ENCODE peak calls at places on chromosomes 5 and 9, in nine cellular contexts. G, K, Y, D, J, R, S, E and T are unnamed samples.

GRCh38 chr9:34190996-34191892 is 12.4 kb downstream of the UBAP1 start:
- DNase-seq in G (peak), K (peak), Y (no peak), D (no peak), J (no peak), R (no peak), S (peak), E (no peak), T (peak)

GRCh38 chr5:6450235-6450860 is 1.7 kb downstream of the UBE2QL1 start:
- DNase-seq in G (no peak), K (no peak), Y (no peak), D (no peak), J (no peak), R (no peak), S (no peak), E (no peak), T (no peak)

GRCh38 chr5:83377131-83377865 is 94.2 kb upstream of the VCAN start:
- DNase-seq in G (no peak), K (no peak), Y (no peak), D (no peak), J (no peak), R (no peak), S (peak), E (no peak), T (no peak)

GRCh38 chr5:126097881-126098280 is 325.3 kb upstream of the GRAMD2B start:
- DNase-seq in G (no peak), K (no peak), Y (no peak), D (no peak), J (no peak), R (no peak), S (no peak), E (no peak), T (no peak)

GRCh38 chr9:76516871-76517270 is 57.9 kb downstream of the GCNT1 start:
- DNase-seq in G (no peak), K (no peak), Y (no peak), D (no peak), J (no peak), R (no peak), S (no peak), E (no peak), T (no peak)

GRCh38 chr5:181271081-181271480 is 10.1 kb upstream of the TRIM52 start:
- DNase-seq in G (no peak), K (no peak), Y (no peak), D (no peak), J (no peak), R (no peak), S (no peak), E (no peak), T (no peak)

GRCh38 chr5:55692509-55692908 is 19.6 kb downstream of the SLC38A9 start:
- DNase-seq in G (no peak), K (no peak), Y (no peak), D (no peak), J (no peak), R (no peak), S (no peak), E (no peak), T (no peak)

GRCh38 chr9:107395126-107395525 is 94.4 kb downstream of the KLF4 start:
- DNase-seq in G (no peak), K (no peak), Y (no peak), D (no peak), J (no peak), R (no peak), S (no peak), E (no peak), T (no peak)

GRCh38 chr9:73141282-73141681 is 10.4 kb upstream of the ANXA1 start:
- DNase-seq in G (no peak), K (no peak), Y (no peak), D (no peak), J (no peak), R (no peak), S (no peak), E (no peak), T (no peak)

GRCh38 chr5:6722015-6722414 is 8.8 kb downstream of the TENT4A start:
- DNase-seq in G (no peak), K (peak), Y (no peak), D (no peak), J (no peak), R (no peak), S (peak), E (no peak), T (no peak)

GRCh38 chr9:35490155-35490909 is 421 bp downstream of the RUSC2 start:
- DNase-seq in G (peak), K (no peak), Y (peak), D (peak), J (no peak), R (peak), S (no peak), E (no peak), T (no peak)

GRCh38 chr9:92607773-92608172 is 62.2 kb downstream of the IPPK start:
- DNase-seq in G (no peak), K (peak), Y (no peak), D (no peak), J (no peak), R (no peak), S (peak), E (no peak), T (no peak)

GRCh38 chr5:66653380-66653779 is 57.2 kb downstream of the MAST4 start:
- DNase-seq in G (no peak), K (peak), Y (no peak), D (no peak), J (no peak), R (no peak), S (peak), E (no peak), T (peak)

GRCh38 chr5:142512680-142513042 is 173.2 kb downstream of the FGF1 start:
- DNase-seq in G (no peak), K (no peak), Y (no peak), D (no peak), J (no peak), R (no peak), S (peak), E (no peak), T (no peak)

GRCh38 chr5:90326995-90327394 is 82.6 kb downstream of the CETN3 start:
- DNase-seq in G (no peak), K (no peak), Y (no peak), D (no peak), J (no peak), R (no peak), S (no peak), E (no peak), T (no peak)

GRCh38 chr9:27771803-27772545 is 198.7 kb upstream of the C9orf72 start:
- DNase-seq in G (no peak), K (no peak), Y (no peak), D (no peak), J (no peak), R (no peak), S (no peak), E (no peak), T (no peak)

GRCh38 chr5:31626156-31626555 is 12.8 kb upstream of the PDZD2 start:
- DNase-seq in G (no peak), K (no peak), Y (peak), D (peak), J (no peak), R (no peak), S (no peak), E (no peak), T (no peak)

GRCh38 chr5:75524071-75524470 is 12.4 kb downstream of the POLK start:
- DNase-seq in G (no peak), K (no peak), Y (no peak), D (no peak), J (no peak), R (no peak), S (no peak), E (no peak), T (no peak)

GRCh38 chr9:71916834-71917534 is 5.5 kb downstream of the C9orf85 start:
- DNase-seq in G (no peak), K (no peak), Y (no peak), D (no peak), J (no peak), R (peak), S (no peak), E (no peak), T (peak)

GRCh38 chr5:112779531-112779930 is 41.8 kb downstream of the APC start:
- DNase-seq in G (no peak), K (no peak), Y (no peak), D (no peak), J (no peak), R (no peak), S (peak), E (no peak), T (no peak)

GRCh38 chr9:131082774-131083512 is 13.4 kb upstream of the AIF1L start:
- DNase-seq in G (peak), K (no peak), Y (peak), D (no peak), J (no peak), R (no peak), S (no peak), E (no peak), T (no peak)

GRCh38 chr5:90590-91547 is 1.1 kb upstream of the PLEKHG4B start:
- DNase-seq in G (no peak), K (no peak), Y (no peak), D (no peak), J (no peak), R (no peak), S (no peak), E (no peak), T (no peak)

GRCh38 chr5:116068028-116068632 is 16.7 kb upstream of the COMMD10 start:
- DNase-seq in G (peak), K (peak), Y (no peak), D (no peak), J (no peak), R (no peak), S (peak), E (no peak), T (peak)

GRCh38 chr9:137350696-137351584 is 48.9 kb upstream of the NRARP start:
- DNase-seq in G (no peak), K (no peak), Y (no peak), D (no peak), J (no peak), R (no peak), S (no peak), E (no peak), T (no peak)

DNA sequence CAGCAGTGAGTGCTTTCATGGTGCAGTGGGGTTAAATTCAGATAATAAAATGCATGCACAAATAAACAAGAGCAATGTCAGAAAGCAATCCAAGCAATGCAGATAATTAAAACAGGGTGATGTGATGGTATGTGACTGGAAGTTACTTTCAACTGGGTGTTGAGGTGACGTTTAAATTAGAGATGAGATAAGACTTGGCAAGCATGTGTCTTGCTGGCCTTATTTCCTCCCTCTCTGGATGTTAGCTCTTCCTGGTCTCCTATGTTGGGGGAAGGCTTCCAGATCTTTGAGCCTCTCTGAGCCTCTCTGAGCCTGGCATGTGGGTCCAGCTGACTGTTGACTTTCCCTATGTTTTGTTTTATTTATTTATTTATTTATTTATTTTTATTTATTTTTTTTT is 54.4 kb downstream of the DOCK2 start:
- DNase-seq in G (no peak), K (no peak), Y (no peak), D (no peak), J (no peak), R (no peak), S (no peak), E (no peak), T (no peak)
- TF ChIP-seq POLR2A in G (no peak), K (no peak), Y (no peak), D (no peak), J (no peak), R (no peak), S (no peak), E (no peak), T (no peak)

GRCh38 chr9:124259273-124260078 is 1.7 kb downstream of the NEK6 start:
- DNase-seq in G (peak), K (peak), Y (peak), D (peak), J (no peak), R (peak), S (peak), E (peak), T (no peak)
- TF ChIP-seq POLR2A in G (no peak), K (no peak), Y (no peak), D (peak), J (no peak), R (peak), S (peak), E (no peak), T (no peak)

DNA sequence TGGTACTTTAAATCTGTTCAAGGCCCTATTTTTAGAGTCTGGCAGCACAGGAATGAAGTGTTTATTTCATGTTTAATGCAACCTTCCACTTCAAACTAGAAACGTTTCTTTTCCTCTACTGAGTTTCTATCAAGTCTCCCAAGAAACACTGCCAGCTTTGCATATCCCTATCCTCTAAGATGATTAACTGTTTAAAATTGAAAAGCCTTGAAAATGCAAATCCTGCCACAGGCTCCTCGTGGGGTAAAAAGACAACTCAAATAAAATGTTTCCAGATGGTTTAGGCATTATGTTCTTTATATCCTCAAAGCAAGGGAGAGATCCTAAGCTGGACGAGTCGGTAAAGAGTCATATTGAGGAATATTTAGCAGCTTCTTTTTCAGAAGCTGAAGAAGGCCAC is 251.1 kb downstream of the CHSY3 start:
- DNase-seq in G (no peak), K (no peak), Y (no peak), D (no peak), J (no peak), R (no peak), S (no peak), E (no peak), T (no peak)
- TF ChIP-seq POLR2A in G (no peak), K (no peak), Y (no peak), D (no peak), J (no peak), R (no peak), S (no peak), E (no peak), T (no peak)

DNA sequence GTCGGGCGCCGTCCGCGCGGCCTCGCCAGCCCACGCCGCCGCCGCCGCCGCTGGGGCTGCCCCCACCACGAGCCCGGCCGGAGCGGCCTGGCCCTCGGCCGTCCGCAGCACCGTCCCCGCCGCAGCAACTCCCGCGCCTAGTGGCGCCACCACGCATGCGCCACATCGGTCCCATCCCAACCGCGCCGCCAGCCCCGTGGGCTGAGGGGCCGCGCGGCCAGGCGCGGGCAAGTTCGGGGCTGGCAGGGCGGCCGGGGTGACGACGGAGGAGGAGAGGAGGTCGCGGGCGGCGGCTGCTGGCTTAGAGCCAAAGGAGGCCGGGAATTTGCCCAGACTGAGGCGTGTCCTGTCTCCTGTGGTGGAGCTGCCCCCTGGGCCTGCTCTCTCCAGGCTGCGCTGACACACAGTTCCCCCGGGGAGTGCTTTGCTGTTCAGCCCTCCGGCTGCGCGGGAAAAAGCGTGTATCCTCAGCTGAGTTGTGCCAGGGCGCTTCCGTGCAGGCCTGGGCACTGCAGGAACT is at the start of gene TUSC1:
- DNase-seq in G (peak), K (peak), Y (peak), D (peak), J (peak), R (peak), S (peak), E (peak), T (peak)
- TF ChIP-seq POLR2A in G (peak), K (no peak), Y (no peak), D (peak), J (no peak), R (no peak), S (no peak), E (peak), T (peak)